ENCODE peak calls at places on chromosome 11, in seven cellular contexts. L, D, S, F, Q, E and I are unnamed samples. For H3K4me1 and H3K27me3, the result is how much of the 10 kb centered on the place peaks cover.

GRCh38 chr11:120977470-120977869 is 46.4 kb upstream of the TBCEL start:
- DNase-seq in L (peak), D (no peak), S (no peak), F (no peak), Q (no peak), E (no peak), I (no peak)

GRCh38 chr11:34924714-34925113 is 8.3 kb downstream of the PDHX start:
- DNase-seq in L (no peak), D (no peak), S (no peak), F (no peak), Q (no peak), E (no peak), I (no peak)

GRCh38 chr11:59918987-59919589 is 19.1 kb upstream of the OOSP1 start:
- DNase-seq in L (peak), D (peak), S (peak), F (peak), Q (peak), E (no peak), I (no peak)

GRCh38 chr11:121968638-121969037 is 147.4 kb downstream of the BLID start:
- DNase-seq in L (no peak), D (no peak), S (no peak), F (no peak), Q (no peak), E (no peak), I (no peak)

GRCh38 chr11:58286249-58286648 is 18.2 kb upstream of the OR10W1 start:
- DNase-seq in L (peak), D (peak), S (no peak), F (peak), Q (peak), E (no peak), I (no peak)

GRCh38 chr11:132072044-132072879 is 701.8 kb downstream of the NTM start:
- DNase-seq in L (peak), D (no peak), S (no peak), F (no peak), Q (no peak), E (no peak), I (no peak)

GRCh38 chr11:31045335-31045734 is 324.2 kb downstream of the DCDC1 start:
- DNase-seq in L (peak), D (peak), S (no peak), F (peak), Q (peak), E (no peak), I (no peak)

GRCh38 chr11:63811522-63811921 is 1.7 kb upstream of the SPINDOC start:
- DNase-seq in L (no peak), D (no peak), S (no peak), F (peak), Q (no peak), E (no peak), I (no peak)

GRCh38 chr11:86211619-86212018 is 32.9 kb upstream of the EED start:
- DNase-seq in L (no peak), D (no peak), S (no peak), F (no peak), Q (no peak), E (no peak), I (no peak)

GRCh38 chr11:119845756-119846155 is 116.8 kb upstream of the NECTIN1 start:
- DNase-seq in L (no peak), D (no peak), S (no peak), F (no peak), Q (no peak), E (no peak), I (no peak)

GRCh38 chr11:15278129-15278528 is 163.4 kb downstream of the INSC start:
- DNase-seq in L (peak), D (no peak), S (no peak), F (no peak), Q (no peak), E (no peak), I (no peak)

GRCh38 chr11:107549253-107549953 is 16.1 kb downstream of the ALKBH8 start:
- DNase-seq in L (no peak), D (peak), S (peak), F (peak), Q (no peak), E (no peak), I (no peak)

DNA sequence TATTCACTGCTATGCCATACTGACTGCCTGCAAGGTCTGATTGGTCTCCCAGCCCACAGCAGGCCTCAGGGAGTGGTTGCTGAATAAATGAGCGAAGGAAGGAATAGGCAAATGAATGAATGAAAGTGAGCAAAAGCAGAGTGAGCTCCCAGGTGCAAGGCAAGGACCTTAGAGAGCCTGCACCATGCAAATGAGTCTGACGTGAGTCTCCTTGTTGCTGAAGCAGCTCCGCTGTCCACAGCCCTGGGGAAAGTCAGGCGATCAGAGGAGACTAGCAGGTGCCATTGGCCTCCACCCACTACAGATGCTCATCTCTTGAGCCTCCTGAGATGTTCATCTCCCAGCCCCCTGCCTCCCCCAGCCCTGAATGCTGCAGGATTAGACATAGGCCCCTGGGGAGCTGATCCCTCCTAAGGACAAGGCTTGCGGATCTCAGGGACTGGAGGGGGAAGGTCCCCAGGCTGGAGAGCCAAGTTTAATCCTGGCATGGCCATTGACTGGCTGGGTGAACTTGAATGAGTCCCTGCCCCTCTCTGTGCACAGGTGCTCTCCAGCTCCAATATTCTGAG is 22.1 kb downstream of the GDPD5 start:
- DNase-seq in L (no peak), D (no peak), S (no peak), F (no peak), Q (no peak), E (no peak), I (no peak)
- H3K4me1 ChIP-seq in L (under half), D (under half), S (under half), F (under half), Q (under half), E (under half), I (under half)

DNA sequence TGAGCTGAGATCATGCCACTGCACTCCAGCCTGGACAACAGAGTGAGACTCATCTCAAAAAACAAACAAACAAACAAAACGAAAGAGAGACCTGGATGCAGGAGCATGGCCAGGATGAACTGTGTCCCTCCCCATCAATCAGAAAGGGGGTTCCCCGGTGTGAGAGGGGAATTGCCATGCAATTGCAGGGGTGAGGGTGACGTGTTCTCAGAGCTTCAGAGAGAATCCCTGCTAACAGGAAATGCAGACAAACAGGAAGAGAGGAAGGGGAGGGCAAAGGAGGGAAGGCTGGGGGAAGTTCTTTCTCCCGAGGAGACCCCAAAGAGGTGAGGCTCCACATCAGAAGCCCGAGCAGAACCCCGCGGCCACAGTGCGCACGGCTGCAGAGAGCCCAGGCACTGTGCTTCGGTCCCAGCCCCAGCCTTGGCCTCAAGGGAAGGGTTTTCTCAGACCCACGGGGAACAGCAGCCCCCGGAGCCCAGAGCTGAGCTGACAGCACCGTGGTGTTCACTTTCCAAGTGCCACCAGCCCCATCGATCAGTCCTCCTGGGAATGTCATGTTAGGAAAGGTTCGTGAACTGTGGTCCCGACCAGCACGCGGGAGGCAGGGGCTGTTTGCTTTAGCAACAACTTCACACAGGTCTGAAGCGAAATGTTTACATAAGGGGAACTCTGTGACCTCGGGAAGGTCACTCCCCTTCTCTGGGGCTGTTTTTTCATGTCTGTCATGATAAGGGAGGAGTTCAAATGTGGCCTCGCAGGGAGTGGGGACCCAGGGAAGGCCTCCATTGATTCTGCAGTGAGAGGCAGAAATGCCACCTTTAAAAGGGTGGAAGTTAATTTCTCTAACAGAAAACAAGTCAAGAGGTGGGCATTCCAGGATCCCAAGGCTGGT is 108.0 kb upstream of the ANO1 start:
- DNase-seq in L (no peak), D (no peak), S (no peak), F (no peak), Q (no peak), E (peak), I (no peak)
- H3K4me3 ChIP-seq in L (no peak), D (no peak), S (no peak), F (no peak), Q (no peak), E (no peak), I (no peak)

GRCh38 chr11:11215944-11216343 is 137.1 kb downstream of the CSNK2A3 start:
- DNase-seq in L (no peak), D (no peak), S (no peak), F (peak), Q (no peak), E (no peak), I (no peak)

GRCh38 chr11:11213117-11213516 is 139.9 kb downstream of the CSNK2A3 start:
- DNase-seq in L (no peak), D (no peak), S (no peak), F (no peak), Q (no peak), E (no peak), I (no peak)

GRCh38 chr11:11218287-11218986 is 134.6 kb downstream of the CSNK2A3 start:
- DNase-seq in L (no peak), D (no peak), S (peak), F (no peak), Q (no peak), E (no peak), I (no peak)

GRCh38 chr11:11217555-11218286 is 135.3 kb downstream of the CSNK2A3 start:
- DNase-seq in L (no peak), D (no peak), S (no peak), F (no peak), Q (no peak), E (no peak), I (no peak)

GRCh38 chr11:11215058-11215815 is 137.8 kb downstream of the CSNK2A3 start:
- DNase-seq in L (no peak), D (no peak), S (no peak), F (peak), Q (no peak), E (no peak), I (no peak)
- H3K27me3 ChIP-seq in L (under half), D (under half), S (under half), F (under half), Q (under half), E (under half), I (under half)

GRCh38 chr11:12715131-12715530 is 40.9 kb downstream of the TEAD1 start:
- DNase-seq in L (no peak), D (no peak), S (no peak), F (no peak), Q (no peak), E (no peak), I (no peak)
- H3K4me1 ChIP-seq in L (under half), D (under half), S (under half), F (under half), Q (under half), E (under half), I (under half)

GRCh38 chr11:66046901-66047300 is 2.1 kb downstream of the GAL3ST3 start:
- DNase-seq in L (no peak), D (no peak), S (no peak), F (no peak), Q (no peak), E (no peak), I (no peak)

GRCh38 chr11:66050581-66051231 is 1.5 kb upstream of the SF3B2 start:
- DNase-seq in L (no peak), D (no peak), S (no peak), F (no peak), Q (no peak), E (no peak), I (no peak)

GRCh38 chr11:66045177-66045639 is 3.8 kb downstream of the GAL3ST3 start:
- DNase-seq in L (peak), D (peak), S (peak), F (peak), Q (peak), E (peak), I (peak)

GRCh38 chr11:66048525-66049313 is at the start of gene GAL3ST3:
- DNase-seq in L (no peak), D (peak), S (no peak), F (peak), Q (no peak), E (no peak), I (no peak)

DNA sequence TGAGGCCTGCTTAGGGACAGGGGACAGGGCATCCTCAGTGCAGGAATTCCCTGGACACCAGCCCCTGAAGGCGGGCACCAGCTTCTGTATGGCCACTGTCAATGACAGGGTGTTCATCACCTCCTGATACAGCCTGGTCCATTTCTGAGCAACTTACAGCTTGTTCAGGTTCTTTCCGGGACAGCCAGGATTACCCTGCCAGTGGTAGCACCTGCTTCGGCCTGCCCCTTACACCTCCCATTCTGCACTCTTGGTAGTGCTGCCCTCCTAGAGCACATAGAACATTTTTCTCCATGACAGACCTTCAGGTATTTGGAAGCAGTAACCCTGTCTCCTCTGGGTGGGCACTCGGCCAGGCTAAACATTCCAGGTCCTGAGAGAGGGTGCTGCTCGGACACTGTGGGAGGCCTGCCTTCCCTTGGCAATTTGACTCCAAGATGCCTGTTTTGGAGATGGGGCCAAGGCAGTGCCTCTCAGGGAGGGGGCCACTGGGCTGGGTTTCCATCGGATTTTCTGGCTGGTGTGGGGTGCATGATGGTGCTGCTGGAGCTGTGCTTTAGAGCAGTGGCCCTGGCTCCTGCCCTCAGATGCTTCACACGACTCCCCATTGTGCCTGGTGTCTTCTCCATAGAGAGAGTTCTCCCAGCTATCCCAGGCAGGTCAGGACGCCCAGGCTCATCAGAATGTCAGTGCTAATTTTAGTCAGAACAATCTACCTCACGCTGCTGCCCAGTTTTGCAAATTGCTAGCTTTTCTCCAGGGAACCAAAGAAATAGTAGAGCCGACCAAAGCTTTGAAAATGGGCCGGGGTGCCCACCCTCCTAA is 1.2 kb downstream of the GAL3ST3 start:
- DNase-seq in L (peak), D (no peak), S (peak), F (no peak), Q (no peak), E (no peak), I (no peak)
- H3K4me3 ChIP-seq in L (no peak), D (no peak), S (no peak), F (peak), Q (no peak), E (no peak), I (no peak)

DNA sequence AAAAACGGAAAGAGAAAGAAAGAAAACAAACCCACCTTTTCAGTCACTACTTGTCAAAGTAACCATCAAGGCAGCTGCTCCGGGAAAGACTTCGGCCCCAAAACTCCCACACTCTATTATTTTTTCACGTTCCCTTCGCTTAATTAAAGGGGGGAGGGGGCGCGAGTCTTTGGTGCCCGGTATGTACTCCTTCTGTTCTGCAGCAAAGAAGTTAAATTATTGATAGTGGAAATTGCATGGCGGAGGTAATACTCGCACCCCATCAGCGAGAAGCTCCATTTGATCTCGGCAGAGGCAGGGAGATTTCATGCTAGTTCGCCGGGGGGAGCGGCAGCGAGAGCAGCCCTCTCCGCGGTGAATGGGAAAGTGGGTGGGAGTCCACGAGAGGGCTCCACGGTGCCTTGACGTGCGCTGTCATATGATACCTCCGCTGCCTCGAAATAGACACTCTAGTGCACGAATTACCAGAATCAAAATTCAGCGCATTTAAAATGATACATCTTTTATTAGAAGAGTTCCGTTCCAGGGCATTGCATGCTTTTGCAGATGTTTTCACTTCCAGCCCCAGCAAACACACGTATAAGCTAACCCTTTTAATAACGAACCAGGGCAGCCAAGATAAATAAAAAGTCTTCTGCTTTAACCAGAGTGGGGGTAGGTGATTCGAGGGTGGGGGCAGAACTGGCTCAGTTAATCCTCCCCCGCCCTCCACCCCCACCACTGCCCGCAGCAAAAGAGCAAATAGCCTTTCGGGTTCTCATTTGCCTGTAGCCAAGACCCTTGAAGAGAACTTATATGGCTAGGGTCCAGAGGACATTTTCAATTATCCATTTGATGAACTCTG is 1.2 kb upstream of the BDNF start:
- DNase-seq in L (peak), D (peak), S (peak), F (peak), Q (no peak), E (no peak), I (no peak)
- H3K27me3 ChIP-seq in L (under half), D (half or more), S (under half), F (half or more), Q (under half), E (under half), I (under half)

GRCh38 chr11:75474878-75475766 is 42.1 kb upstream of the KLHL35 start:
- DNase-seq in L (peak), D (peak), S (peak), F (peak), Q (no peak), E (peak), I (no peak)
- H3K4me1 ChIP-seq in L (under half), D (under half), S (under half), F (under half), Q (under half), E (under half), I (under half)

GRCh38 chr11:71106671-71107070 is 145.7 kb downstream of the SHANK2 start:
- DNase-seq in L (no peak), D (no peak), S (no peak), F (no peak), Q (no peak), E (no peak), I (peak)

GRCh38 chr11:71109586-71109985 is 142.8 kb downstream of the SHANK2 start:
- DNase-seq in L (no peak), D (no peak), S (no peak), F (no peak), Q (no peak), E (no peak), I (no peak)

GRCh38 chr11:71109186-71109585 is 143.2 kb downstream of the SHANK2 start:
- DNase-seq in L (no peak), D (no peak), S (no peak), F (no peak), Q (no peak), E (no peak), I (no peak)

GRCh38 chr11:71112454-71112853 is 139.9 kb downstream of the SHANK2 start:
- DNase-seq in L (no peak), D (no peak), S (no peak), F (no peak), Q (no peak), E (no peak), I (no peak)

DNA sequence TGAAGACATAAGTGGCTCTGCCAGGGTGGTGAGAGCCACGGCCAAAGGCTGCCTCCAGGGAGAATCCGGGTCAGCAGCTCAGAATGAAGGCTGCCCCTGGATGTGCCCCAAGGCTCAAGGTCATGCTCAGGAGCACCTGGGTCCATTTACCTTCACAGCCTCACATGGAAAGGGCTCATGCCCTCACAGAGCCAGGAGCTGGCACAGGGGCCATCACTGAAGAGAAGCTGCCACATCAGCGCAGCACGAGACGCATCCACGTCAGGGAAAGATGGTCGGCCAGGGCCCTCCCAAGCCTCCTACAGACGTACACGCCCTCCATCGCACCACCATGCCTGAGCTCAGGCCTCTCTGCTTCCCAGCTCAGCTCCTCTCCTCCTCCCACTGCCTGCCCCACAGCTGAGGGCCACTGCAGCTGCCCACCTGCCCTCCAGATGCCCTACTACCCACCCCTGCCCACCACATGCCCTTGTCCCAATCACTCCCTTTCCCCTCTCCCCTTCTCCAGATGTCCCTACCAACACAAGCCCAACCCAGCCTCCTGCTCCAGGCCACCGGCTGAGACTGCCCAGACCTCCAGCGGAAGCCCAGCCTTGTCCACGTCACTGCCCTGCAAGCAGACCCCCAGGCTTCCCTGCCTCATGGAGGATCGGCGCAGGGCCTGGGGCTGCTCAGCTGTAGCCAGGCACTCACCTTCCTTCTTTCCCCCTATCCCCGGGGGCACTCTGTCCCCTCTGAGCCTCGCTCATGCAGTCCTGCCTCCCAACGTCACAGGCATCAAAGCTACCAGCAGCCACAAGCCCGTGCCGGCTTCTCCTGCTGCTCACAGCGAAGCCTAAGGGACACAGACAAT is 144.1 kb downstream of the SHANK2 start:
- DNase-seq in L (no peak), D (no peak), S (no peak), F (no peak), Q (no peak), E (no peak), I (no peak)
- H3K4me3 ChIP-seq in L (no peak), D (no peak), S (no peak), F (no peak), Q (no peak), E (no peak), I (no peak)